ENCODE peak calls at places on chromosomes 12 and 14, in nine cellular contexts. One of them, this sample, is unnamed.

GRCh38 chr14:76268013-76268376 is 107.9 kb upstream of the ESRRB start:
- ATAC-seq in left lung: peak; percentile 55
- ATAC-seq in foreskin keratinocyte: no peak
- ATAC-seq in HepG2: no peak
- ATAC-seq in heart right ventricle: peak; percentile 47
- ATAC-seq in heart left ventricle: peak; percentile 13
- ATAC-seq in CD4-positive, alpha-beta T cell: no peak
- ATAC-seq in K562: no peak
- ATAC-seq in upper lobe of right lung: no peak
- ATAC-seq in this sample: no peak

GRCh38 chr12:92675092-92675865 is 27.5 kb upstream of the PLEKHG7 start:
- ATAC-seq in left lung: no peak
- ATAC-seq in foreskin keratinocyte: peak; percentile 88
- ATAC-seq in HepG2: no peak
- ATAC-seq in heart right ventricle: no peak
- ATAC-seq in heart left ventricle: peak; percentile 39
- ATAC-seq in CD4-positive, alpha-beta T cell: no peak
- ATAC-seq in K562: no peak
- ATAC-seq in upper lobe of right lung: no peak
- ATAC-seq in this sample: no peak

GRCh38 chr14:102768223-102769048 is 8.8 kb upstream of the TRAF3 start:
- ATAC-seq in left lung: peak; percentile 82
- ATAC-seq in foreskin keratinocyte: no peak
- ATAC-seq in HepG2: peak; percentile 11
- ATAC-seq in heart right ventricle: peak; percentile 68
- ATAC-seq in heart left ventricle: peak; percentile 77
- ATAC-seq in CD4-positive, alpha-beta T cell: no peak
- ATAC-seq in K562: no peak
- ATAC-seq in upper lobe of right lung: peak; percentile 88
- ATAC-seq in this sample: peak; percentile 39

GRCh38 chr12:109449845-109450532 is 27.1 kb downstream of the KCTD10 start:
- ATAC-seq in left lung: no peak
- ATAC-seq in foreskin keratinocyte: no peak
- ATAC-seq in HepG2: peak; percentile 75
- ATAC-seq in heart right ventricle: no peak
- ATAC-seq in heart left ventricle: no peak
- ATAC-seq in CD4-positive, alpha-beta T cell: no peak
- ATAC-seq in K562: peak; percentile 76
- ATAC-seq in upper lobe of right lung: peak; percentile 33
- ATAC-seq in this sample: peak; percentile 37

GRCh38 chr14:27025648-27026047 is 427.8 kb upstream of the NOVA1 start:
- ATAC-seq in left lung: no peak
- ATAC-seq in foreskin keratinocyte: no peak
- ATAC-seq in HepG2: no peak
- ATAC-seq in heart right ventricle: no peak
- ATAC-seq in heart left ventricle: no peak
- ATAC-seq in CD4-positive, alpha-beta T cell: no peak
- ATAC-seq in K562: no peak
- ATAC-seq in upper lobe of right lung: no peak
- ATAC-seq in this sample: no peak

GRCh38 chr12:28027947-28028724 is 55.6 kb upstream of the PTHLH start:
- ATAC-seq in left lung: no peak
- ATAC-seq in foreskin keratinocyte: no peak
- ATAC-seq in HepG2: no peak
- ATAC-seq in heart right ventricle: no peak
- ATAC-seq in heart left ventricle: no peak
- ATAC-seq in CD4-positive, alpha-beta T cell: no peak
- ATAC-seq in K562: peak; percentile 59
- ATAC-seq in upper lobe of right lung: no peak
- ATAC-seq in this sample: no peak

GRCh38 chr12:29066061-29066588 is 83.0 kb upstream of the FAR2 start:
- ATAC-seq in left lung: peak; percentile 44
- ATAC-seq in foreskin keratinocyte: peak; percentile 72
- ATAC-seq in HepG2: no peak
- ATAC-seq in heart right ventricle: no peak
- ATAC-seq in heart left ventricle: no peak
- ATAC-seq in CD4-positive, alpha-beta T cell: no peak
- ATAC-seq in K562: no peak
- ATAC-seq in upper lobe of right lung: peak; percentile 36
- ATAC-seq in this sample: peak; percentile 50

GRCh38 chr12:132566551-132567131 is 43.7 kb downstream of the LRCOL1 start:
- ATAC-seq in left lung: no peak
- ATAC-seq in foreskin keratinocyte: no peak
- ATAC-seq in HepG2: no peak
- ATAC-seq in heart right ventricle: peak; percentile 93
- ATAC-seq in heart left ventricle: peak; percentile 22
- ATAC-seq in CD4-positive, alpha-beta T cell: no peak
- ATAC-seq in K562: no peak
- ATAC-seq in upper lobe of right lung: no peak
- ATAC-seq in this sample: no peak

GRCh38 chr12:101931498-101932326 is 54.3 kb downstream of the DRAM1 start:
- ATAC-seq in left lung: peak; percentile 22
- ATAC-seq in foreskin keratinocyte: no peak
- ATAC-seq in HepG2: no peak
- ATAC-seq in heart right ventricle: no peak
- ATAC-seq in heart left ventricle: no peak
- ATAC-seq in CD4-positive, alpha-beta T cell: no peak
- ATAC-seq in K562: no peak
- ATAC-seq in upper lobe of right lung: no peak
- ATAC-seq in this sample: no peak

GRCh38 chr12:53005215-53005985 is 856 bp upstream of the EIF4B start:
- ATAC-seq in left lung: no peak
- ATAC-seq in foreskin keratinocyte: no peak
- ATAC-seq in HepG2: no peak
- ATAC-seq in heart right ventricle: no peak
- ATAC-seq in heart left ventricle: no peak
- ATAC-seq in CD4-positive, alpha-beta T cell: no peak
- ATAC-seq in K562: peak; percentile 7
- ATAC-seq in upper lobe of right lung: no peak
- ATAC-seq in this sample: no peak

GRCh38 chr12:63904653-63905052 is 60.2 kb downstream of the SRGAP1 start:
- ATAC-seq in left lung: no peak
- ATAC-seq in foreskin keratinocyte: peak; percentile 45
- ATAC-seq in HepG2: no peak
- ATAC-seq in heart right ventricle: no peak
- ATAC-seq in heart left ventricle: no peak
- ATAC-seq in CD4-positive, alpha-beta T cell: no peak
- ATAC-seq in K562: no peak
- ATAC-seq in upper lobe of right lung: no peak
- ATAC-seq in this sample: no peak

GRCh38 chr12:120628919-120629318 is 11.5 kb upstream of the CABP1 start:
- ATAC-seq in left lung: no peak
- ATAC-seq in foreskin keratinocyte: no peak
- ATAC-seq in HepG2: peak; percentile 99
- ATAC-seq in heart right ventricle: peak; percentile 81
- ATAC-seq in heart left ventricle: peak; percentile 90
- ATAC-seq in CD4-positive, alpha-beta T cell: no peak
- ATAC-seq in K562: peak; percentile 76
- ATAC-seq in upper lobe of right lung: peak; percentile 48
- ATAC-seq in this sample: no peak

GRCh38 chr12:89760783-89761182 is 52.1 kb upstream of the ATP2B1 start:
- ATAC-seq in left lung: no peak
- ATAC-seq in foreskin keratinocyte: no peak
- ATAC-seq in HepG2: no peak
- ATAC-seq in heart right ventricle: no peak
- ATAC-seq in heart left ventricle: no peak
- ATAC-seq in CD4-positive, alpha-beta T cell: peak; percentile 54
- ATAC-seq in K562: no peak
- ATAC-seq in upper lobe of right lung: no peak
- ATAC-seq in this sample: no peak

GRCh38 chr12:66552753-66553152 is 126.1 kb downstream of the GRIP1 start:
- ATAC-seq in left lung: no peak
- ATAC-seq in foreskin keratinocyte: peak; percentile 63
- ATAC-seq in HepG2: no peak
- ATAC-seq in heart right ventricle: no peak
- ATAC-seq in heart left ventricle: no peak
- ATAC-seq in CD4-positive, alpha-beta T cell: no peak
- ATAC-seq in K562: no peak
- ATAC-seq in upper lobe of right lung: no peak
- ATAC-seq in this sample: no peak

GRCh38 chr12:66550626-66551025 is 128.2 kb downstream of the GRIP1 start:
- ATAC-seq in left lung: no peak
- ATAC-seq in foreskin keratinocyte: no peak
- ATAC-seq in HepG2: no peak
- ATAC-seq in heart right ventricle: no peak
- ATAC-seq in heart left ventricle: no peak
- ATAC-seq in CD4-positive, alpha-beta T cell: no peak
- ATAC-seq in K562: peak; percentile 63
- ATAC-seq in upper lobe of right lung: no peak
- ATAC-seq in this sample: no peak

GRCh38 chr12:66548338-66549049 is 130.4 kb downstream of the GRIP1 start:
- ATAC-seq in left lung: no peak
- ATAC-seq in foreskin keratinocyte: no peak
- ATAC-seq in HepG2: peak; percentile 60
- ATAC-seq in heart right ventricle: no peak
- ATAC-seq in heart left ventricle: no peak
- ATAC-seq in CD4-positive, alpha-beta T cell: no peak
- ATAC-seq in K562: peak; percentile 41
- ATAC-seq in upper lobe of right lung: no peak
- ATAC-seq in this sample: no peak

DNA sequence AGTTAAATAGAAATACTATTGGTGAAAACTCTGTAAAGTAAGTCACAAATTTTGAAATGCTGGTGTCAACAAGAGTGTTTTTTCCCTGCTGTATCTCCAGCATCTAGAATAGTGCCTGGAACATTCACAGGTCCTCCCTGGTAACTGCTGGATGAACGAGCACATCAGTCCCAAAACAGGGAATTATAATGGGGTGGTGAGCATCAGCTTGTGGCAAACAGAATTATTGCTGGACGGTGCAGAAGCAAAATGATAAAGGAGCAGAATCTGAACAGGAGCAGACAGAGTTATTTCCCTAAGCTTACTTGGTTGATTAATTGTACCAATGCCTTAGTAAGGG is 129.9 kb downstream of the GRIP1 start:
- ATAC-seq in left lung: no peak
- ATAC-seq in foreskin keratinocyte: no peak
- ATAC-seq in HepG2: no peak
- ATAC-seq in heart right ventricle: no peak
- ATAC-seq in heart left ventricle: no peak
- ATAC-seq in CD4-positive, alpha-beta T cell: no peak
- ATAC-seq in K562: no peak
- ATAC-seq in upper lobe of right lung: no peak
- ATAC-seq in this sample: no peak
- TF ChIP-seq CTCF in left lung: no peak
- TF ChIP-seq CTCF in foreskin keratinocyte: no peak
- TF ChIP-seq CTCF in HepG2: no peak
- TF ChIP-seq CTCF in heart right ventricle: no peak
- TF ChIP-seq CTCF in heart left ventricle: no peak
- TF ChIP-seq CTCF in CD4-positive, alpha-beta T cell: no peak
- TF ChIP-seq CTCF in K562: no peak
- TF ChIP-seq CTCF in upper lobe of right lung: no peak
- TF ChIP-seq CTCF in this sample: no peak

DNA sequence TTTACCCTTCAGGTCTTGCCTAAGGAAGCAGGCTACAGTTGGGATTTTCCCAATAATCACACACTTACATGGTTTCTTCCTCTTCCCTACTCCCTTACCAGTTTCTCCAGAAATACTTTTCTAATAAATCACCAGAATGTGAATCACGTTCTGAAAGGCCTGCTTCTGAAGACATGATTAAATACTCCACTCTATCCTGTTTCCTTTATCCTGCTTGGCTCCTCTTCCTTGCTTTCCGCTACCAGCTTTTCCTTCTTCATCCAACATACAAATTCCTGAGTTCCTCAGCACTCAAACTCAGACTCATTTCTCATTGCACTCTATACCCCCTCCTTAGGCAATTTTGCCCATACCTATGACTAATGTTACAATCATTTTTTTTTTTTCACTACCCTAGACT is 118.3 kb downstream of the MGAT4C start:
- ATAC-seq in left lung: no peak
- ATAC-seq in foreskin keratinocyte: peak; percentile 94
- ATAC-seq in HepG2: no peak
- ATAC-seq in heart right ventricle: no peak
- ATAC-seq in heart left ventricle: no peak
- ATAC-seq in CD4-positive, alpha-beta T cell: no peak
- ATAC-seq in K562: no peak
- ATAC-seq in upper lobe of right lung: no peak
- ATAC-seq in this sample: no peak
- H3K27ac ChIP-seq in left lung: no peak overlapping the region
- H3K27ac ChIP-seq in foreskin keratinocyte: peak overlapping the region; percentile 90
- H3K27ac ChIP-seq in HepG2: no peak overlapping the region
- H3K27ac ChIP-seq in heart right ventricle: no peak overlapping the region
- H3K27ac ChIP-seq in heart left ventricle: no peak overlapping the region
- H3K27ac ChIP-seq in CD4-positive, alpha-beta T cell: no peak overlapping the region
- H3K27ac ChIP-seq in K562: no peak overlapping the region
- H3K27ac ChIP-seq in upper lobe of right lung: no peak overlapping the region
- H3K27ac ChIP-seq in this sample: no peak overlapping the region

DNA sequence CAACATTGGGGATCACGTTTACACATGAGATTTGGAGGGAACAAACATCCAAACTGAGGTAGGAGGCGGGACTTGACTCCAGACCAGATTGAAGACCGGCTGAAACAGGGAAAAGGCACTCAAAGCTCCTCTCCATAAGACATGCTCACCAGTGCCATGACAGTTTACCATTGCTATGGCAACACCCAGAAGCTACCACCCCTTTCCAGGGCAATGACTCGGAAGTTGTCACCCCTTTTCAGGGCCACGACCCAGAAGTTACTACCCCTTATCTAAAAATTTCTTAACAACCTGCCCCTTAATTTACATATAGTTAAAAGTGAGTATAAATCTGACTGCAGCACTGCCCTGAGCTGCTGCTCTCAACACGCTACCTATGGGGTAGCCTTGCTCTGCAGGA is 34.1 kb downstream of the TMEM233 start:
- ATAC-seq in left lung: no peak
- ATAC-seq in foreskin keratinocyte: no peak
- ATAC-seq in HepG2: no peak
- ATAC-seq in heart right ventricle: no peak
- ATAC-seq in heart left ventricle: no peak
- ATAC-seq in CD4-positive, alpha-beta T cell: no peak
- ATAC-seq in K562: no peak
- ATAC-seq in upper lobe of right lung: no peak
- ATAC-seq in this sample: no peak
- TF ChIP-seq CTCF in left lung: no peak
- TF ChIP-seq CTCF in foreskin keratinocyte: no peak
- TF ChIP-seq CTCF in HepG2: no peak
- TF ChIP-seq CTCF in heart right ventricle: no peak
- TF ChIP-seq CTCF in heart left ventricle: no peak
- TF ChIP-seq CTCF in CD4-positive, alpha-beta T cell: no peak
- TF ChIP-seq CTCF in K562: no peak
- TF ChIP-seq CTCF in upper lobe of right lung: no peak
- TF ChIP-seq CTCF in this sample: no peak

DNA sequence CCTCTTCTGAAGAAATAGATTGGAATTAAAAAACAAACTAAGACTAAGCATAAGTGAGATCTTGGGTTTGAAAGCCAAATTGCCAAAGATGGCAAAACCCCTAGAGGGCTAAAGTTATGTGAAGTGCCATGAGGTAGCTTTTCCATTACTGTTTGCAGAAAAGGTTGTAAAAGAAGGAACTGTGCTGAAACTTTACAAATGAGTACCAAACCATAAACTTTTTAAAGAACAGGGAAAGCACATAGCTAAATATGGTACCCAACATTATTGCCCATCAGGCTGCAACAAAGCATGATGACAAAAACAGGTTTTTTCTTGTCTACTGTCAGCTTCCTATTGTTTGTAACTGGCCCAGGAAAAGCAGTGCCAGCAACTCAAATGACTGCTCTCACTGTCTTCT is 224.2 kb downstream of the RAD51B start:
- ATAC-seq in left lung: no peak
- ATAC-seq in foreskin keratinocyte: no peak
- ATAC-seq in HepG2: no peak
- ATAC-seq in heart right ventricle: no peak
- ATAC-seq in heart left ventricle: no peak
- ATAC-seq in CD4-positive, alpha-beta T cell: no peak
- ATAC-seq in K562: no peak
- ATAC-seq in upper lobe of right lung: no peak
- ATAC-seq in this sample: no peak
- H3K27ac ChIP-seq in left lung: no peak overlapping the region
- H3K27ac ChIP-seq in foreskin keratinocyte: no peak overlapping the region
- H3K27ac ChIP-seq in HepG2: no peak overlapping the region
- H3K27ac ChIP-seq in heart right ventricle: no peak overlapping the region
- H3K27ac ChIP-seq in heart left ventricle: no peak overlapping the region
- H3K27ac ChIP-seq in CD4-positive, alpha-beta T cell: no peak overlapping the region
- H3K27ac ChIP-seq in K562: no peak overlapping the region
- H3K27ac ChIP-seq in upper lobe of right lung: no peak overlapping the region
- H3K27ac ChIP-seq in this sample: peak overlapping the region; percentile 55

This sample was measured in gastroesophageal sphincter.